ENCODE peak calls at places on chromosomes 16 and 17, in nine cellular contexts. One of them, this sample, is unnamed.

GRCh38 chr17:74356640-74357465 is 4.8 kb downstream of the BTBD17 start:
- DNase-seq in progenitor cell of endocrine pancreas: peak; percentile 46
- DNase-seq in epithelial cell of esophagus: no peak
- DNase-seq in AG04449: no peak
- DNase-seq in mesothelial cell of epicardium: no peak
- DNase-seq in tibial artery: no peak
- DNase-seq in AG10803: no peak
- DNase-seq in OCI-LY7: no peak
- DNase-seq in HL-60: no peak
- DNase-seq in this sample: no peak

GRCh38 chr17:75894049-75894742 is 2.6 kb downstream of the TRIM65 start:
- DNase-seq in progenitor cell of endocrine pancreas: no peak
- DNase-seq in epithelial cell of esophagus: no peak
- DNase-seq in AG04449: no peak
- DNase-seq in mesothelial cell of epicardium: no peak
- DNase-seq in tibial artery: no peak
- DNase-seq in AG10803: no peak
- DNase-seq in OCI-LY7: no peak
- DNase-seq in HL-60: no peak
- DNase-seq in this sample: peak; percentile 55

GRCh38 chr16:57807252-57807967 is 5.1 kb upstream of the KIFC3 start:
- DNase-seq in progenitor cell of endocrine pancreas: no peak
- DNase-seq in epithelial cell of esophagus: peak; percentile 28
- DNase-seq in AG04449: no peak
- DNase-seq in mesothelial cell of epicardium: no peak
- DNase-seq in tibial artery: no peak
- DNase-seq in AG10803: no peak
- DNase-seq in OCI-LY7: no peak
- DNase-seq in HL-60: no peak
- DNase-seq in this sample: no peak

GRCh38 chr17:64036198-64036922 is 15.9 kb upstream of the ICAM2 start:
- DNase-seq in progenitor cell of endocrine pancreas: no peak
- DNase-seq in epithelial cell of esophagus: no peak
- DNase-seq in AG04449: no peak
- DNase-seq in mesothelial cell of epicardium: no peak
- DNase-seq in tibial artery: no peak
- DNase-seq in AG10803: no peak
- DNase-seq in OCI-LY7: no peak
- DNase-seq in HL-60: no peak
- DNase-seq in this sample: no peak

GRCh38 chr17:9258115-9259020 is 237.1 kb downstream of the NTN1 start:
- DNase-seq in progenitor cell of endocrine pancreas: no peak
- DNase-seq in epithelial cell of esophagus: no peak
- DNase-seq in AG04449: no peak
- DNase-seq in mesothelial cell of epicardium: no peak
- DNase-seq in tibial artery: no peak
- DNase-seq in AG10803: no peak
- DNase-seq in OCI-LY7: no peak
- DNase-seq in HL-60: no peak
- DNase-seq in this sample: no peak

GRCh38 chr17:60249517-60249826 is 99.7 kb downstream of the CA4 start:
- DNase-seq in progenitor cell of endocrine pancreas: no peak
- DNase-seq in epithelial cell of esophagus: no peak
- DNase-seq in AG04449: no peak
- DNase-seq in mesothelial cell of epicardium: no peak
- DNase-seq in tibial artery: no peak
- DNase-seq in AG10803: no peak
- DNase-seq in OCI-LY7: no peak
- DNase-seq in HL-60: no peak
- DNase-seq in this sample: no peak

GRCh38 chr17:14815079-14815478 is 450.0 kb downstream of the PMP22 start:
- DNase-seq in progenitor cell of endocrine pancreas: no peak
- DNase-seq in epithelial cell of esophagus: peak; percentile 81
- DNase-seq in AG04449: no peak
- DNase-seq in mesothelial cell of epicardium: no peak
- DNase-seq in tibial artery: no peak
- DNase-seq in AG10803: no peak
- DNase-seq in OCI-LY7: no peak
- DNase-seq in HL-60: no peak
- DNase-seq in this sample: no peak

GRCh38 chr17:42679001-42679491 is 2.3 kb upstream of the PLEKHH3 start:
- DNase-seq in progenitor cell of endocrine pancreas: no peak
- DNase-seq in epithelial cell of esophagus: peak; percentile 79
- DNase-seq in AG04449: no peak
- DNase-seq in mesothelial cell of epicardium: peak; percentile 69
- DNase-seq in tibial artery: peak; percentile 53
- DNase-seq in AG10803: peak; percentile 35
- DNase-seq in OCI-LY7: peak; percentile 56
- DNase-seq in HL-60: peak; percentile 28
- DNase-seq in this sample: peak; percentile 66

GRCh38 chr16:12339686-12340085 is 363.2 kb downstream of the SNX29 start:
- DNase-seq in progenitor cell of endocrine pancreas: no peak
- DNase-seq in epithelial cell of esophagus: no peak
- DNase-seq in AG04449: no peak
- DNase-seq in mesothelial cell of epicardium: no peak
- DNase-seq in tibial artery: no peak
- DNase-seq in AG10803: peak; percentile 83
- DNase-seq in OCI-LY7: no peak
- DNase-seq in HL-60: no peak
- DNase-seq in this sample: no peak

GRCh38 chr16:65945485-65945884 is 421.0 kb upstream of the CDH5 start:
- DNase-seq in progenitor cell of endocrine pancreas: no peak
- DNase-seq in epithelial cell of esophagus: no peak
- DNase-seq in AG04449: no peak
- DNase-seq in mesothelial cell of epicardium: no peak
- DNase-seq in tibial artery: no peak
- DNase-seq in AG10803: no peak
- DNase-seq in OCI-LY7: no peak
- DNase-seq in HL-60: no peak
- DNase-seq in this sample: no peak

GRCh38 chr16:68605746-68606145 is 39.4 kb upstream of the CDH3 start:
- DNase-seq in progenitor cell of endocrine pancreas: no peak
- DNase-seq in epithelial cell of esophagus: peak; percentile 96
- DNase-seq in AG04449: no peak
- DNase-seq in mesothelial cell of epicardium: no peak
- DNase-seq in tibial artery: no peak
- DNase-seq in AG10803: no peak
- DNase-seq in OCI-LY7: no peak
- DNase-seq in HL-60: no peak
- DNase-seq in this sample: no peak

GRCh38 chr16:67364610-67365256 is 28.6 kb downstream of the TPPP3 start:
- DNase-seq in progenitor cell of endocrine pancreas: no peak
- DNase-seq in epithelial cell of esophagus: no peak
- DNase-seq in AG04449: no peak
- DNase-seq in mesothelial cell of epicardium: no peak
- DNase-seq in tibial artery: no peak
- DNase-seq in AG10803: no peak
- DNase-seq in OCI-LY7: no peak
- DNase-seq in HL-60: no peak
- DNase-seq in this sample: no peak

GRCh38 chr16:50547340-50547865 is 793 bp upstream of the NKD1 start:
- DNase-seq in progenitor cell of endocrine pancreas: peak; percentile 22
- DNase-seq in epithelial cell of esophagus: peak; percentile 9
- DNase-seq in AG04449: no peak
- DNase-seq in mesothelial cell of epicardium: peak; percentile 53
- DNase-seq in tibial artery: peak; percentile 44
- DNase-seq in AG10803: no peak
- DNase-seq in OCI-LY7: peak; percentile 46
- DNase-seq in HL-60: peak; percentile 31
- DNase-seq in this sample: peak; percentile 45
- TF ChIP-seq CTCF in progenitor cell of endocrine pancreas: peak; percentile 33
- TF ChIP-seq CTCF in epithelial cell of esophagus: peak; percentile 11
- TF ChIP-seq CTCF in AG04449: no peak
- TF ChIP-seq CTCF in mesothelial cell of epicardium: no peak
- TF ChIP-seq CTCF in tibial artery: no peak
- TF ChIP-seq CTCF in AG10803: no peak
- TF ChIP-seq CTCF in OCI-LY7: peak; percentile 65
- TF ChIP-seq CTCF in HL-60: peak; percentile 6
- TF ChIP-seq CTCF in this sample: peak; percentile 30

DNA sequence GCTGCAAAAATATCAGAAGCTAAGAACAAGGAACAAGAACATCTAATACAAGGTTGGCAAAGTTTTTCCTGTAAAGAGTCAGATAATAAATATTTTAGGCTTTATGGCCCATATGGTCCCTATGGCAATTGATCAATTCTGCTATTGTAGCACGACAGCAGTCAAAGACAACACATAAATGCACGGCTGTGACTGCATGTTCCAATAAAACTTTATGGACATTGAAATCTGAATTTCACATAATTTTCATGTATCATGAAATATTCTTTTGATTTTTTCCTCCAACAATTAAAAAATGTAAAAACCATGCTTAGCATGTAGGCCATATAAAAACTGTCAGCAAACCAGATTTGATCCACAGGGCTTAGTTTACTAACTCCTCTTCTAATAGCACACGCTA is 10.5 kb upstream of the RNF43 start:
- DNase-seq in progenitor cell of endocrine pancreas: no peak
- DNase-seq in epithelial cell of esophagus: no peak
- DNase-seq in AG04449: no peak
- DNase-seq in mesothelial cell of epicardium: no peak
- DNase-seq in tibial artery: no peak
- DNase-seq in AG10803: no peak
- DNase-seq in OCI-LY7: no peak
- DNase-seq in HL-60: no peak
- DNase-seq in this sample: no peak
- TF ChIP-seq CTCF in progenitor cell of endocrine pancreas: no peak
- TF ChIP-seq CTCF in epithelial cell of esophagus: no peak
- TF ChIP-seq CTCF in AG04449: no peak
- TF ChIP-seq CTCF in mesothelial cell of epicardium: no peak
- TF ChIP-seq CTCF in tibial artery: no peak
- TF ChIP-seq CTCF in AG10803: no peak
- TF ChIP-seq CTCF in OCI-LY7: no peak
- TF ChIP-seq CTCF in HL-60: no peak
- TF ChIP-seq CTCF in this sample: no peak

GRCh38 chr17:77257596-77258458 is 117.1 kb downstream of the SEC14L1 start:
- DNase-seq in progenitor cell of endocrine pancreas: no peak
- DNase-seq in epithelial cell of esophagus: no peak
- DNase-seq in AG04449: no peak
- DNase-seq in mesothelial cell of epicardium: no peak
- DNase-seq in tibial artery: no peak
- DNase-seq in AG10803: no peak
- DNase-seq in OCI-LY7: no peak
- DNase-seq in HL-60: no peak
- DNase-seq in this sample: no peak

GRCh38 chr17:77257169-77257568 is 116.4 kb downstream of the SEC14L1 start:
- DNase-seq in progenitor cell of endocrine pancreas: no peak
- DNase-seq in epithelial cell of esophagus: no peak
- DNase-seq in AG04449: no peak
- DNase-seq in mesothelial cell of epicardium: no peak
- DNase-seq in tibial artery: no peak
- DNase-seq in AG10803: no peak
- DNase-seq in OCI-LY7: no peak
- DNase-seq in HL-60: no peak
- DNase-seq in this sample: no peak

GRCh38 chr17:77254961-77255741 is 114.4 kb downstream of the SEC14L1 start:
- DNase-seq in progenitor cell of endocrine pancreas: no peak
- DNase-seq in epithelial cell of esophagus: peak; percentile 98
- DNase-seq in AG04449: peak; percentile 69
- DNase-seq in mesothelial cell of epicardium: peak; percentile 63
- DNase-seq in tibial artery: no peak
- DNase-seq in AG10803: peak; percentile 91
- DNase-seq in OCI-LY7: no peak
- DNase-seq in HL-60: no peak
- DNase-seq in this sample: no peak

GRCh38 chr17:77256710-77257109 is 115.9 kb downstream of the SEC14L1 start:
- DNase-seq in progenitor cell of endocrine pancreas: no peak
- DNase-seq in epithelial cell of esophagus: no peak
- DNase-seq in AG04449: no peak
- DNase-seq in mesothelial cell of epicardium: no peak
- DNase-seq in tibial artery: no peak
- DNase-seq in AG10803: no peak
- DNase-seq in OCI-LY7: no peak
- DNase-seq in HL-60: no peak
- DNase-seq in this sample: no peak

DNA sequence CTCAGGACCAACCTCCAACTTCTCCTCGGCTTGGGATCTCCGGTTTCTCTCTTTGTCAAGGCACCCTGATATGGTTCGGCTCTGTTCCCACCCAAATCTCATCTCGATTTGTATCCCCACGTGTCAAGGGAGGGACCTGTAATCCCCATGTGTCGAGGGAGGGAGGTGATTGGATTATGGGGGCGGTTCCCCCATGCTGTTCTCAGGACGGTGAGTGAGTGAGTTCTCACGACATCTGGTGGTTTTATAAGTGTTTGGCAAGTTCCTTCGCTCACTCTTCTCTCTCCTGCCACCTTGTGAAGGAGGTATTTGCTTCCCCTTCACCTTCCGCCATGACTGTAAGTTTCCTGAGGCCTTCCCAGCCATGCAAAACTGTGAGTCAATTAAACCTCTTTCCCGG is 117.9 kb downstream of the SEC14L1 start:
- DNase-seq in progenitor cell of endocrine pancreas: no peak
- DNase-seq in epithelial cell of esophagus: no peak
- DNase-seq in AG04449: no peak
- DNase-seq in mesothelial cell of epicardium: no peak
- DNase-seq in tibial artery: no peak
- DNase-seq in AG10803: no peak
- DNase-seq in OCI-LY7: no peak
- DNase-seq in HL-60: no peak
- DNase-seq in this sample: no peak
- TF ChIP-seq CTCF in progenitor cell of endocrine pancreas: no peak
- TF ChIP-seq CTCF in epithelial cell of esophagus: no peak
- TF ChIP-seq CTCF in AG04449: no peak
- TF ChIP-seq CTCF in mesothelial cell of epicardium: no peak
- TF ChIP-seq CTCF in tibial artery: no peak
- TF ChIP-seq CTCF in AG10803: no peak
- TF ChIP-seq CTCF in OCI-LY7: no peak
- TF ChIP-seq CTCF in HL-60: no peak
- TF ChIP-seq CTCF in this sample: no peak

GRCh38 chr16:82079892-82080291 is 44.8 kb downstream of the HSD17B2 start:
- DNase-seq in progenitor cell of endocrine pancreas: no peak
- DNase-seq in epithelial cell of esophagus: no peak
- DNase-seq in AG04449: no peak
- DNase-seq in mesothelial cell of epicardium: no peak
- DNase-seq in tibial artery: no peak
- DNase-seq in AG10803: no peak
- DNase-seq in OCI-LY7: no peak
- DNase-seq in HL-60: no peak
- DNase-seq in this sample: no peak

GRCh38 chr16:82083710-82084353 is 48.8 kb downstream of the HSD17B2 start:
- DNase-seq in progenitor cell of endocrine pancreas: no peak
- DNase-seq in epithelial cell of esophagus: no peak
- DNase-seq in AG04449: no peak
- DNase-seq in mesothelial cell of epicardium: no peak
- DNase-seq in tibial artery: no peak
- DNase-seq in AG10803: no peak
- DNase-seq in OCI-LY7: no peak
- DNase-seq in HL-60: no peak
- DNase-seq in this sample: no peak

GRCh38 chr16:82082543-82083244 is 47.6 kb downstream of the HSD17B2 start:
- DNase-seq in progenitor cell of endocrine pancreas: no peak
- DNase-seq in epithelial cell of esophagus: peak; percentile 65
- DNase-seq in AG04449: no peak
- DNase-seq in mesothelial cell of epicardium: no peak
- DNase-seq in tibial artery: no peak
- DNase-seq in AG10803: peak; percentile 44
- DNase-seq in OCI-LY7: no peak
- DNase-seq in HL-60: no peak
- DNase-seq in this sample: no peak

GRCh38 chr16:82081271-82081670 is 46.2 kb downstream of the HSD17B2 start:
- DNase-seq in progenitor cell of endocrine pancreas: no peak
- DNase-seq in epithelial cell of esophagus: no peak
- DNase-seq in AG04449: no peak
- DNase-seq in mesothelial cell of epicardium: no peak
- DNase-seq in tibial artery: no peak
- DNase-seq in AG10803: no peak
- DNase-seq in OCI-LY7: no peak
- DNase-seq in HL-60: no peak
- DNase-seq in this sample: no peak

GRCh38 chr16:82082097-82082496 is 47.0 kb downstream of the HSD17B2 start:
- DNase-seq in progenitor cell of endocrine pancreas: no peak
- DNase-seq in epithelial cell of esophagus: no peak
- DNase-seq in AG04449: no peak
- DNase-seq in mesothelial cell of epicardium: no peak
- DNase-seq in tibial artery: no peak
- DNase-seq in AG10803: no peak
- DNase-seq in OCI-LY7: no peak
- DNase-seq in HL-60: no peak
- DNase-seq in this sample: no peak
- TF ChIP-seq CTCF in progenitor cell of endocrine pancreas: no peak
- TF ChIP-seq CTCF in epithelial cell of esophagus: no peak
- TF ChIP-seq CTCF in AG04449: no peak
- TF ChIP-seq CTCF in mesothelial cell of epicardium: no peak
- TF ChIP-seq CTCF in tibial artery: no peak
- TF ChIP-seq CTCF in AG10803: no peak
- TF ChIP-seq CTCF in OCI-LY7: no peak
- TF ChIP-seq CTCF in HL-60: no peak
- TF ChIP-seq CTCF in this sample: no peak